ENCODE peak calls at places on chromosomes 1 and 21, in six cellular contexts. L is RWPE1; M is uterus; O is CD8-positive, alpha-beta T cell; I is endothelial cell; Z is astrocyte of the spinal cord. N is an unnamed sample.

GRCh38 chr1:236830560-236830959 is 35.5 kb downstream of the MTR start:
- DNase-seq in O (no peak), L (no peak), I (no peak), M (peak; percentile 25), Z (no peak), N (no peak)

GRCh38 chr1:201597551-201598230 is 58.8 kb downstream of the NAV1 start:
- DNase-seq in Z (no peak), L (peak; percentile 77), I (peak; percentile 69), O (no peak), M (no peak), N (no peak)

GRCh38 chr1:53348491-53349368 is 20.9 kb upstream of the LRP8 start:
- DNase-seq in Z (no peak), I (no peak), M (no peak), O (peak; percentile 40), L (no peak), N (peak; percentile 70)

GRCh38 chr1:1177452-1178206 is 3.9 kb downstream of the TTLL10 start:
- DNase-seq in I (no peak), O (no peak), L (no peak), Z (no peak), M (no peak), N (peak; percentile 63)

GRCh38 chr1:119829636-119830035 is 18.4 kb upstream of the REG4 start:
- DNase-seq in I (no peak), L (no peak), M (no peak), Z (no peak), O (no peak), N (no peak)

GRCh38 chr1:41245659-41246058 is 3.6 kb upstream of the SCMH1 start:
- DNase-seq in I (no peak), Z (peak; percentile 37), O (no peak), L (no peak), M (no peak), N (no peak)

GRCh38 chr1:244361764-244362473 is 89.8 kb downstream of the ADSS2 start:
- DNase-seq in Z (peak; percentile 85), O (no peak), I (no peak), L (no peak), M (no peak), N (no peak)

GRCh38 chr21:31182231-31183129 is 144.2 kb upstream of the KRTAP19-8 start:
- DNase-seq in O (peak; percentile 78), L (no peak), Z (no peak), I (no peak), M (no peak), N (no peak)

GRCh38 chr1:98827041-98827440 is 165.5 kb downstream of the SNX7 start:
- DNase-seq in L (no peak), I (no peak), O (no peak), M (no peak), Z (no peak), N (no peak)

GRCh38 chr1:90509225-90510048 is 207.7 kb downstream of the BARHL2 start:
- DNase-seq in M (no peak), L (no peak), Z (no peak), O (no peak), I (no peak), N (no peak)

GRCh38 chr1:156875067-156875615 is 14.5 kb downstream of the NTRK1 start:
- DNase-seq in O (no peak), Z (no peak), I (no peak), M (no peak), L (no peak), N (no peak)
- TF ChIP-seq CTCF in O (no peak), Z (no peak), I (no peak), M (no peak), L (no peak), N (no peak)

GRCh38 chr1:21472861-21473260 is 32.9 kb downstream of the NBPF3 start:
- DNase-seq in M (no peak), Z (no peak), I (no peak), L (no peak), O (no peak), N (no peak)

GRCh38 chr1:21468597-21468996 is 28.7 kb downstream of the NBPF3 start:
- DNase-seq in M (no peak), Z (no peak), L (no peak), O (no peak), I (peak; percentile 52), N (no peak)
- TF ChIP-seq CTCF in M (no peak), Z (peak; percentile 57), L (no peak), O (peak; percentile 31), I (peak; percentile 56), N (peak; percentile 72)

GRCh38 chr1:179146916-179147315 is 65.0 kb downstream of the TOR3A start:
- DNase-seq in M (no peak), L (no peak), Z (no peak), O (no peak), I (no peak), N (no peak)
- TF ChIP-seq CTCF in M (no peak), L (no peak), Z (no peak), O (no peak), I (no peak), N (no peak)

DNA sequence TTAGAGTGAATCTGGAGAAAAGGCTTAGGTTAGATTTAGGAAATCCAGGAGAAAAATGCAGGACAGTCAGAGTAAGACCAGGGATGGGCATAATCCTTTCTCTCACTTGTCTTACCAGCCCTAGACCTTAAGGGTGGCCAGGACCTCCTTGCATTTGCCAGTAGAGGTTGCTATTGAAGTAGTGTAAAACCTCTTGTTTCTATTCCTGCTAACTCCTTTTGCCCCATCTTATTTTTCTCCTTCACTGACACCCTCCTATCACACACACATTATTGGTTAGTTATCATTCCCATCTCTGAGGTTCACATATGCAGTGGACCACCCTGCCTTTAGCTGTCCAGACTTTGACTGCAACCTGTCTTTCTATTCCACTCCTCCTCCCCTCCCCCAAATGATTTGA is 75.0 kb upstream of the MACF1 start:
- DNase-seq in Z (peak; percentile 57), O (no peak), I (no peak), M (no peak), L (no peak), N (no peak)
- TF ChIP-seq CTCF in Z (peak; percentile 56), O (no peak), I (no peak), M (peak; percentile 19), L (no peak), N (peak; percentile 75)

GRCh38 chr1:158179301-158180041 is 1.2 kb upstream of the CD1D start:
- DNase-seq in M (no peak), I (no peak), O (no peak), Z (no peak), L (no peak), N (no peak)
- TF ChIP-seq CTCF in M (no peak), I (no peak), O (no peak), Z (no peak), L (no peak), N (no peak)